ENCODE peak calls at places on chromosomes 16 and 17, in nine cellular contexts. P is epithelial cell of esophagus; K is cardiac fibroblast; U is naive thymus-derived CD4-positive, alpha-beta T cell; I is cardiac muscle cell; Z is tibial artery; W is fibroblast of lung; D is colonic mucosa; Y is PC-3. A is an unnamed sample.
A peak's percentile ranks its signal among the peaks of the same experiment; 100 is the strongest.

GRCh38 chr17:28682655-28683054 is 20.6 kb downstream of the SUPT6H start:
- DNase-seq in D (no peak), W (no peak), U (no peak), Z (no peak), I (no peak), Y (no peak), K (no peak), P (no peak), A (no peak)

GRCh38 chr16:68273896-68274295 is 9.6 kb downstream of the SLC7A6 start:
- DNase-seq in I (no peak), W (no peak), Z (no peak), D (no peak), U (no peak), P (peak; percentile 70), Y (no peak), K (no peak), A (peak; percentile 60)

GRCh38 chr17:65568918-65569317 is 7.5 kb upstream of the AXIN2 start:
- DNase-seq in D (no peak), P (no peak), U (no peak), W (no peak), I (no peak), K (no peak), Y (no peak), Z (no peak), A (no peak)

GRCh38 chr17:72193395-72194106 is 72.7 kb downstream of the SOX9 start:
- DNase-seq in I (peak; percentile 84), U (no peak), Z (peak; percentile 30), Y (no peak), K (peak; percentile 78), D (no peak), P (peak; percentile 44), W (peak; percentile 62), A (peak; percentile 25)

GRCh38 chr17:1002412-1002753 is 5.5 kb downstream of the TIMM22 start:
- DNase-seq in D (no peak), Z (no peak), W (peak; percentile 45), U (no peak), P (peak; percentile 22), I (no peak), K (peak; percentile 43), Y (no peak), A (no peak)

GRCh38 chr17:57988301-57989010 is 402 bp upstream of the VEZF1 start:
- DNase-seq in Z (peak; percentile 66), U (peak; percentile 75), P (peak; percentile 53), I (peak; percentile 75), D (peak; percentile 69), Y (peak; percentile 79), K (peak; percentile 70), W (peak; percentile 70), A (peak; percentile 51)

GRCh38 chr17:47279062-47279801 is 25.6 kb downstream of the ITGB3 start:
- DNase-seq in Y (peak; percentile 82), K (peak; percentile 98), I (peak; percentile 98), D (no peak), U (no peak), P (peak; percentile 59), Z (peak; percentile 82), W (peak; percentile 99), A (peak; percentile 99)

GRCh38 chr17:48722201-48722907 is at the start of gene PRAC1:
- DNase-seq in Y (peak; percentile 97), I (no peak), P (no peak), U (no peak), K (no peak), W (no peak), Z (no peak), D (peak; percentile 88), A (no peak)

GRCh38 chr17:18004345-18004744 is 31.7 kb downstream of the DRC3 start:
- DNase-seq in K (no peak), W (no peak), U (no peak), D (no peak), Y (peak; percentile 43), P (no peak), I (no peak), Z (no peak), A (peak; percentile 18)

GRCh38 chr17:34756670-34757021 is 177.3 kb downstream of the TMEM132E start:
- DNase-seq in W (peak; percentile 5), U (no peak), D (no peak), Y (peak; percentile 18), I (peak; percentile 1), Z (no peak), P (no peak), K (no peak), A (no peak)
- H3K4me3 ChIP-seq in W (no peak overlapping the region), U (no peak overlapping the region), D (no peak overlapping the region), Y (no peak overlapping the region), I (no peak overlapping the region), Z (no peak overlapping the region), P (no peak overlapping the region), K (no peak overlapping the region), A (no peak overlapping the region)

DNA sequence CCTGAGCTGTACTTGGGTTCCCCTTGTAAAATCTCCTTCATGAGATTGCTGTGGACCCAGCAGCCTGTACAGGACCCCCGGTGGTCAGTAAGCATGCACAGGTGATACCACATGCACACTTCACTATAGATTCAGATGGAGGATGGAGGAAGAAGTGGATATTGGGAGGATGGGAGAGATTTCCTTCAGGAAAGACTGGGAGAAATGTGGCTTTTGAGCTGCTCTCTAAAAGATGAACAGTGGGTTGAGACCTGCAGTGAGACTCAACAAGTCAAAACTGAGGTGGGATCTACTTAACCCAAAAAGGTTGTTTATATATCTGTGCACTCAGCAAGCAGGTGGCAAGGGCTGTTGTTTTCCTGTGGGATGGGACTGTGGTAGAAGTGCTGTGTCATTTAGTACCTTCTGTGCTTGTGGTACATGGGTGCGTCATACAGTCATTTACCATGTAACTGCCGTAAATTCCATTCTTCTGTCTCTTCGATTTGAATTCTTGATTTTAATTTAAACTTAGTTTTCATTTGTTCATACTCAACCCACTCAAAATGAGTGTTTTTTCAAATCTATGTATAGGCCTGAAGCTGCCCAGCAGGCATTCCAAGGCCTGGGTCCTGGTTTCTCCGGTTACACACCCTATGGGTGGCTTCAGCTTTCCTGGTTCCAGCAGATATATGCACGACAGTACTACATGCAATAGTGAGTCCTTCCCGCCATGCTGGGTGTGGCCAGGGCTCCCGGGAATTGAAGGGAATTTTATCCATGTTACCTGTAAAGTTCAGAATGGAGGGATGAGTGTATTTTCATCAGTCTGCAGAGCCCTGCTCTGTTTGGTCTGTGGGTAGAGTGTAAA is 6.9 kb downstream of the HERPUD1 start:
- DNase-seq in D (no peak), P (no peak), I (no peak), Y (no peak), W (no peak), K (no peak), U (peak; percentile 28), Z (no peak), A (no peak)
- H3K4me3 ChIP-seq in D (no peak overlapping the region), P (no peak overlapping the region), I (no peak overlapping the region), Y (no peak overlapping the region), W (no peak overlapping the region), K (no peak overlapping the region), U (no peak overlapping the region), Z (no peak overlapping the region), A (no peak overlapping the region)

GRCh38 chr17:63419398-63419797 is 26.7 kb downstream of the CYB561 start:
- DNase-seq in P (no peak), Z (no peak), Y (no peak), D (no peak), K (no peak), U (no peak), I (no peak), W (no peak), A (no peak)

GRCh38 chr17:63423251-63423950 is 22.7 kb downstream of the CYB561 start:
- DNase-seq in D (no peak), I (no peak), P (peak; percentile 54), Y (no peak), Z (no peak), U (no peak), W (no peak), K (no peak), A (peak; percentile 41)

GRCh38 chr17:63419949-63420867 is 25.9 kb downstream of the CYB561 start:
- DNase-seq in U (peak; percentile 52), K (no peak), Z (no peak), P (no peak), D (no peak), I (peak; percentile 38), Y (no peak), W (no peak), A (no peak)

GRCh38 chr17:63421681-63422645 is 24.1 kb downstream of the CYB561 start:
- DNase-seq in P (no peak), U (no peak), I (no peak), Y (no peak), K (no peak), W (no peak), D (no peak), Z (no peak), A (no peak)

DNA sequence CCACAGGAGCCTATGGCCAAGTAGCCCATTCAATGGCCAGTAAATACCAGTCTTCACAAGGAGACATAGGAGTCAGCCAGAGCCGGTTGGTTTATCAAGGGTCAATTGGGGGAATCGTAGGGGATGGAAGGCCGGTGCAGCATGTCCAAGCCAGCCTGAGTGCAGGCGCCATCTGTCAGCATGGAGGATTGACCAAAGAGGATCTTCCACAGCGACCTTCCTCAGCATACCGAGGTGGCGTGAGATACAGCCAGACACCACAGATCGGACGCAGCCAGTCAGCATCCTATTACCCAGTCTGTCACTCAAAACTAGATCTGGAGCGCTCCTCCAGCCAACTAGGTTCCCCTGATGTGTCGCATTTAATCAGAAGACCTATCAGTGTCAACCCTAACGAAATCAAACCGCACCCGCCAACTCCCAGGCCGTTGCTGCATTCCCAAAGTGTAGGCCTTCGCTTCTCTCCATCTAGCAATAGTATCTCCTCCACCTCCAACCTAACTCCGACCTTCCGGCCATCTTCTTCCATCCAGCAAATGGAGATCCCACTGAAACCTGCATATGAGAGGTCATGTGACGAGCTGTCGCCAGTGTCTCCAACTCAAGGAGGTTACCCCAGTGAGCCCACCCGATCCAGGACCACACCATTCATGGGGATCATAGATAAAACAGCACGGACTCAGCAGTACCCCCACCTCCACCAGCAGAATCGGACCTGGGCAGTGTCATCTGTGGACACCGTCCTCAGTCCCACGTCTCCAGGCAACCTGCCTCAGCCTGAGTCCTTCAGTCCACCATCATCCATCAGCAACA is 25.0 kb downstream of the CYB561 start:
- DNase-seq in Z (no peak), I (no peak), U (no peak), P (no peak), K (no peak), W (no peak), Y (no peak), D (no peak), A (no peak)
- H3K4me3 ChIP-seq in Z (no peak overlapping the region), I (no peak overlapping the region), U (no peak overlapping the region), P (no peak overlapping the region), K (no peak overlapping the region), W (no peak overlapping the region), Y (no peak overlapping the region), D (no peak overlapping the region), A (no peak overlapping the region)

GRCh38 chr17:67248291-67248690 is 3.3 kb upstream of the HELZ start:
- DNase-seq in P (peak; percentile 74), U (no peak), K (no peak), Z (no peak), W (no peak), Y (no peak), I (no peak), D (no peak), A (peak; percentile 20)

GRCh38 chr17:67245694-67246397 is 850 bp upstream of the HELZ start:
- DNase-seq in Y (peak; percentile 22), Z (no peak), P (peak; percentile 44), D (peak; percentile 56), W (no peak), U (peak; percentile 29), I (no peak), K (no peak), A (peak; percentile 26)

GRCh38 chr17:67247416-67247900 is 2.5 kb upstream of the HELZ start:
- DNase-seq in P (no peak), K (no peak), W (no peak), Y (no peak), I (no peak), Z (no peak), D (no peak), U (no peak), A (no peak)

GRCh38 chr17:67246398-67246647 is 1.3 kb upstream of the HELZ start:
- DNase-seq in P (no peak), U (no peak), Y (no peak), W (peak; percentile 19), I (no peak), Z (no peak), K (no peak), D (no peak), A (no peak)

GRCh38 chr17:67246648-67247415 is 1.8 kb upstream of the HELZ start:
- DNase-seq in Z (no peak), K (no peak), Y (peak; percentile 98), I (no peak), D (peak; percentile 80), U (no peak), P (peak; percentile 99), W (peak; percentile 73), A (peak; percentile 97)
- H3K4me3 ChIP-seq in Z (no peak overlapping the region), K (peak overlapping the region; percentile 93), Y (peak overlapping the region; percentile 93), I (peak overlapping the region; percentile 96), D (peak overlapping the region; percentile 100), U (peak overlapping the region; percentile 83), P (peak overlapping the region; percentile 86), W (peak overlapping the region; percentile 90), A (peak overlapping the region; percentile 89)